ENCODE peak calls at places on chromosomes 4 and X, in four cellular contexts. J is left kidney, G is NCI-H1417 treated with DMSO at 0.1 percent for 48 hours, E is fibroblast of pulmonary artery. L is an unnamed sample.

GRCh38 chr4:87193958-87194675 is 26.3 kb downstream of the KLHL8 start:
- DNase-seq in J (no peak), G (no peak), E (no peak), L (no peak)

GRCh38 chr4:24979554-24979953 is 51.2 kb downstream of the LGI2 start:
- DNase-seq in J (no peak), G (no peak), E (peak), L (peak)

GRCh38 chr4:13527983-13528822 is 16.1 kb downstream of the NKX3-2 start:
- DNase-seq in J (peak), G (no peak), E (no peak), L (no peak)

GRCh38 chr4:44701037-44701436 is 22.8 kb downstream of the GUF1 start:
- DNase-seq in J (no peak), G (no peak), E (no peak), L (no peak)

GRCh38 chr4:114192854-114193253 is 213.4 kb upstream of the ARSJ start:
- DNase-seq in J (no peak), G (no peak), E (no peak), L (no peak)

GRCh38 chrX:57156397-57157049 is 19.3 kb upstream of the SPIN2A start:
- DNase-seq in J (peak), G (no peak), E (peak), L (peak)

GRCh38 chr4:45317276-45317675 is 590.9 kb upstream of the GNPDA2 start:
- DNase-seq in J (no peak), G (no peak), E (peak), L (no peak)

GRCh38 chr4:144894525-144894924 is 203.5 kb downstream of the ANAPC10 start:
- DNase-seq in J (no peak), G (no peak), E (peak), L (no peak)

GRCh38 chr4:83320548-83320947 is 14.1 kb downstream of the HPSE start:
- DNase-seq in J (peak), G (no peak), E (peak), L (peak)

GRCh38 chr4:176042195-176042594 is 23.4 kb upstream of the WDR17 start:
- DNase-seq in J (no peak), G (no peak), E (no peak), L (no peak)

GRCh38 chr4:158739600-158739999 is 16.4 kb upstream of the PPID start:
- DNase-seq in J (no peak), G (no peak), E (no peak), L (no peak)

GRCh38 chrX:40897768-40898167 is 162.4 kb upstream of the MED14 start:
- DNase-seq in J (peak), G (no peak), E (no peak), L (peak)

L was measured in endothelial cell of umbilical vein.